ENCODE peak calls at places on chromosome 22, in four cellular contexts. V is transverse colon, M is cardiac muscle cell, T is ovary. J is an unnamed sample.
A peak's percentile ranks its signal among the peaks of the same experiment; 100 is the strongest.

GRCh38 chr22:21681566-21682370 is 16.0 kb downstream of the PPIL2 start:
- DNase-seq in V (no peak), M (no peak), T (no peak), J (no peak)

GRCh38 chr22:41482319-41482935 is 13.5 kb downstream of the ACO2 start:
- DNase-seq in V (no peak), M (no peak), T (no peak), J (no peak)

GRCh38 chr22:46349238-46349637 is 13.7 kb downstream of the TRMU start:
- DNase-seq in V (no peak), M (no peak), T (no peak), J (no peak)

GRCh38 chr22:20291249-20291586 is 23.1 kb upstream of the RTN4R start:
- DNase-seq in V (no peak), M (no peak), T (no peak), J (no peak)

GRCh38 chr22:49685686-49686085 is 142.0 kb downstream of the BRD1 start:
- DNase-seq in V (no peak), M (no peak), T (no peak), J (no peak)

GRCh38 chr22:22200569-22201184 is 43.9 kb upstream of the VPREB1 start:
- DNase-seq in V (no peak), M (no peak), T (no peak), J (no peak)

GRCh38 chr22:46355369-46355995 is 20.0 kb downstream of the TRMU start:
- DNase-seq in V (peak; percentile 67), M (peak; percentile 68), T (peak; percentile 58), J (no peak)

GRCh38 chr22:46815896-46816721 is 53.7 kb downstream of the TBC1D22A start:
- DNase-seq in V (no peak), M (peak; percentile 58), T (no peak), J (no peak)

GRCh38 chr22:39852799-39853198 is 40.8 kb downstream of the ENTHD1 start:
- DNase-seq in V (no peak), M (no peak), T (no peak), J (no peak)

GRCh38 chr22:48955351-48956311 is 872.0 kb downstream of the BRD1 start:
- DNase-seq in V (peak; percentile 4), M (no peak), T (no peak), J (no peak)

GRCh38 chr22:46075764-46076531 is 74.4 kb upstream of the PPARA start:
- DNase-seq in V (peak; percentile 8), M (no peak), T (peak; percentile 36), J (peak; percentile 63)

GRCh38 chr22:19980766-19981165 is 35.9 kb downstream of the ARVCF start:
- DNase-seq in V (no peak), M (no peak), T (no peak), J (no peak)

GRCh38 chr22:20802452-20802851 is 28.5 kb downstream of the SERPIND1 start:
- DNase-seq in V (no peak), M (no peak), T (no peak), J (no peak)

GRCh38 chr22:41240377-41241132 is at the start of gene CHADL:
- DNase-seq in V (no peak), M (no peak), T (no peak), J (peak; percentile 82)

GRCh38 chr22:30340911-30341685 is 14.4 kb upstream of the TBC1D10A start:
- DNase-seq in V (no peak), M (no peak), T (no peak), J (peak; percentile 77)

GRCh38 chr22:46131151-46131587 is 19.2 kb upstream of the PPARA start:
- DNase-seq in V (no peak), M (no peak), T (peak; percentile 30), J (no peak)

GRCh38 chr22:46825145-46825544 is 62.7 kb downstream of the TBC1D22A start:
- DNase-seq in V (no peak), M (no peak), T (no peak), J (no peak)

GRCh38 chr22:38243007-38243775 is 29.6 kb downstream of the TMEM184B start:
- DNase-seq in V (peak; percentile 81), M (peak; percentile 60), T (peak; percentile 77), J (no peak)

GRCh38 chr22:41216984-41217383 is 11.9 kb downstream of the L3MBTL2 start:
- DNase-seq in V (no peak), M (peak; percentile 40), T (peak; percentile 53), J (peak; percentile 77)

GRCh38 chr22:36734171-36735058 is 30.9 kb upstream of the CACNG2 start:
- DNase-seq in V (no peak), M (peak; percentile 34), T (no peak), J (peak; percentile 54)

GRCh38 chr22:39731481-39731880 is 160.9 kb downstream of the CACNA1I start:
- DNase-seq in V (no peak), M (no peak), T (no peak), J (no peak)

GRCh38 chr22:41873391-41873790 is 40.5 kb downstream of the SREBF2 start:
- DNase-seq in V (no peak), M (no peak), T (no peak), J (no peak)

GRCh38 chr22:32240461-32240860 is 14.7 kb downstream of the SLC5A4 start:
- DNase-seq in V (no peak), M (no peak), T (no peak), J (no peak)

GRCh38 chr22:31583861-31584485 is 78.0 kb downstream of the PISD start:
- DNase-seq in V (no peak), M (peak; percentile 31), T (no peak), J (no peak)

GRCh38 chr22:31122532-31123291 is at the start of gene INPP5J:
- DNase-seq in V (peak; percentile 80), M (peak; percentile 60), T (peak; percentile 55), J (peak; percentile 87)

GRCh38 chr22:50153756-50154140 is 16.8 kb upstream of the PANX2 start:
- DNase-seq in V (no peak), M (no peak), T (no peak), J (no peak)

GRCh38 chr22:19168088-19168890 is 10.2 kb downstream of the SLC25A1 start:
- DNase-seq in V (no peak), M (no peak), T (no peak), J (no peak)

GRCh38 chr22:24696551-24697001 is 77.9 kb downstream of the PIWIL3 start:
- DNase-seq in V (no peak), M (no peak), T (no peak), J (no peak)

GRCh38 chr22:20656902-20657836 is 116.7 kb upstream of the SERPIND1 start:
- DNase-seq in V (no peak), M (no peak), T (no peak), J (peak; percentile 32)

GRCh38 chr22:31825513-31825912 is 71.7 kb downstream of the DEPDC5 start:
- DNase-seq in V (no peak), M (no peak), T (no peak), J (no peak)

GRCh38 chr22:46576556-46577351 is 39.3 kb upstream of the CELSR1 start:
- DNase-seq in V (peak; percentile 66), M (peak; percentile 69), T (peak; percentile 63), J (peak; percentile 71)

GRCh38 chr22:45994516-45995404 is 17.8 kb upstream of the WNT7B start:
- DNase-seq in V (peak; percentile 83), M (peak; percentile 74), T (peak; percentile 89), J (peak; percentile 91)

GRCh38 chr22:42270512-42271190 is at the start of gene TCF20:
- DNase-seq in V (peak; percentile 83), M (peak; percentile 78), T (peak; percentile 86), J (peak; percentile 86)

GRCh38 chr22:26953380-26953807 is 296.0 kb downstream of the MIAT start:
- DNase-seq in V (no peak), M (no peak), T (no peak), J (no peak)

GRCh38 chr22:17097701-17098100 is 12.9 kb downstream of the IL17RA start:
- DNase-seq in V (no peak), M (no peak), T (no peak), J (peak; percentile 46)

GRCh38 chr22:47209547-47210023 is 447.1 kb downstream of the TBC1D22A start:
- DNase-seq in V (no peak), M (no peak), T (no peak), J (peak; percentile 51)

GRCh38 chr22:45134313-45134712 is 29.4 kb upstream of the NUP50 start:
- DNase-seq in V (no peak), M (no peak), T (no peak), J (no peak)

DNA sequence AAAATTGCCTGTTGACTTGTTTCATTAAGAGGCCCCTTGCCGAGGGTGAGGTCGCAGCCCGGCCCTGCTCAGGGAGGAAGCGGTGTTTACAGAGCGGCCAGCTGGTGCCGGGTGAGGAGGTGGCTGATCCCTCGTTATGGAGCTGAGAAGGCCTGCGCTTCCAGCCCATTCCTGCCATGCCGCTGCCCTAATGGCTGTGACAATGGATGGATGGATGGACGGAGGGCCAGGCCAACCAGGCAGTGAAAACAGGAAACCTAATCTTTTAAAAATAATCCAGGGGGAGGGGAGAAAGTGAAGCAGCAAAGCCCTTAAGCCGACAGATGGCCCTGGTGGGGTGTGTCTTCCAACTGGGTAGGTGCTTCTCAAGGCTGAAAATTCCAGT is 38.5 kb downstream of the BCR start:
- DNase-seq in V (peak; percentile 54), M (peak; percentile 71), T (no peak), J (no peak)
- H3K27ac ChIP-seq in V (peak overlapping the region; percentile 36), M (peak overlapping the region; percentile 76), T (no peak overlapping the region), J (peak overlapping the region; percentile 30)

DNA sequence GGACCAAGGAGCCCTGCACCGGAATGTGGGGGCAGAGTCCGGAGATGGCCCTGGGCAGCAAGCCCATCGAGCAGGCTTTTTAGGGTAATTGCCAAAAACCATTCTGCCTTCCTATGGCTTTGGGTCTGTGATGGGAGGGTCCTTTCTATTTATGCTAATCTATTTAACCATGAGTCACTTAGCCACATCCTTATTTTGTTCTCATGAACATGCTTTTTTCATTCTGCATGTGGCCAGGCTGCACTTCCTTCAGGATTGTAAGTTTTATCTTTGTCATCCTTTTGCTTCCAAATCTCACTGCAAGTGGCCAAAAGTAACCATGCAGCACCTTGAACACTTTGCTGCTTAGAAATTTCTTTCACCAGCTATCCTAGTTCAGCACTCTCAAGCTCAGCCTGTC is 88.3 kb downstream of the EFCAB6 start:
- DNase-seq in V (no peak), M (peak; percentile 43), T (no peak), J (no peak)
- TF ChIP-seq CTCF in V (no peak), M (no peak), T (no peak), J (no peak)

GRCh38 chr22:35612903-35613302 is 4.2 kb downstream of the MB start:
- DNase-seq in V (no peak), M (no peak), T (no peak), J (no peak)
- H3K27ac ChIP-seq in V (no peak overlapping the region), M (peak overlapping the region; percentile 95), T (no peak overlapping the region), J (no peak overlapping the region)

GRCh38 chr22:29292379-29292778 is 14.1 kb upstream of the GAS2L1 start:
- DNase-seq in V (no peak), M (no peak), T (no peak), J (no peak)

GRCh38 chr22:29284196-29284595 is 16.1 kb downstream of the EWSR1 start:
- DNase-seq in V (no peak), M (no peak), T (no peak), J (no peak)

GRCh38 chr22:29291215-29291614 is 15.2 kb upstream of the GAS2L1 start:
- DNase-seq in V (no peak), M (no peak), T (no peak), J (no peak)

GRCh38 chr22:29288837-29289236 is 17.6 kb upstream of the GAS2L1 start:
- DNase-seq in V (no peak), M (no peak), T (no peak), J (no peak)

GRCh38 chr22:29290061-29290460 is 16.4 kb upstream of the GAS2L1 start:
- DNase-seq in V (no peak), M (no peak), T (no peak), J (no peak)
- TF ChIP-seq CTCF in V (no peak), M (no peak), T (no peak), J (no peak)

J was measured in sigmoid colon.